ENCODE peak calls at places on chromosomes 6 and 20, in nine cellular contexts. One of them, this sample, is unnamed.

GRCh38 chr6:22320750-22321149 is 23.9 kb upstream of the PRL start:
- DNase-seq in T1000: peak; percentile 72
- DNase-seq in activated naive CD4-positive, alpha-beta T cell treated with anti-CD3 and anti-CD28 coated beads, Interleukin-2, amount 10 ng/mL, durations not matched to agents 7 days and 5 days: no peak
- DNase-seq in endodermal cell: no peak
- DNase-seq in GM20000: no peak
- DNase-seq in left cardiac atrium: no peak
- DNase-seq in fibroblast of pulmonary artery: peak; percentile 67
- DNase-seq in left ventricle myocardium inferior: no peak
- DNase-seq in NCI-H1105: no peak
- DNase-seq in this sample: no peak

GRCh38 chr20:40993794-40994540 is 34.7 kb upstream of the TOP1 start:
- DNase-seq in T1000: no peak
- DNase-seq in activated naive CD4-positive, alpha-beta T cell treated with anti-CD3 and anti-CD28 coated beads, Interleukin-2, amount 10 ng/mL, durations not matched to agents 7 days and 5 days: no peak
- DNase-seq in endodermal cell: no peak
- DNase-seq in GM20000: no peak
- DNase-seq in left cardiac atrium: no peak
- DNase-seq in fibroblast of pulmonary artery: no peak
- DNase-seq in left ventricle myocardium inferior: no peak
- DNase-seq in NCI-H1105: no peak
- DNase-seq in this sample: no peak

GRCh38 chr6:97052152-97052787 is 127.7 kb downstream of the KLHL32 start:
- DNase-seq in T1000: no peak
- DNase-seq in activated naive CD4-positive, alpha-beta T cell treated with anti-CD3 and anti-CD28 coated beads, Interleukin-2, amount 10 ng/mL, durations not matched to agents 7 days and 5 days: no peak
- DNase-seq in endodermal cell: no peak
- DNase-seq in GM20000: no peak
- DNase-seq in left cardiac atrium: no peak
- DNase-seq in fibroblast of pulmonary artery: no peak
- DNase-seq in left ventricle myocardium inferior: no peak
- DNase-seq in NCI-H1105: no peak
- DNase-seq in this sample: no peak

GRCh38 chr6:28424163-28424562 is 19.1 kb downstream of the ZSCAN23 start:
- DNase-seq in T1000: no peak
- DNase-seq in activated naive CD4-positive, alpha-beta T cell treated with anti-CD3 and anti-CD28 coated beads, Interleukin-2, amount 10 ng/mL, durations not matched to agents 7 days and 5 days: no peak
- DNase-seq in endodermal cell: no peak
- DNase-seq in GM20000: no peak
- DNase-seq in left cardiac atrium: no peak
- DNase-seq in fibroblast of pulmonary artery: no peak
- DNase-seq in left ventricle myocardium inferior: no peak
- DNase-seq in NCI-H1105: no peak
- DNase-seq in this sample: no peak

GRCh38 chr6:1802495-1803395 is 193.0 kb downstream of the FOXC1 start:
- DNase-seq in T1000: no peak
- DNase-seq in activated naive CD4-positive, alpha-beta T cell treated with anti-CD3 and anti-CD28 coated beads, Interleukin-2, amount 10 ng/mL, durations not matched to agents 7 days and 5 days: no peak
- DNase-seq in endodermal cell: no peak
- DNase-seq in GM20000: no peak
- DNase-seq in left cardiac atrium: no peak
- DNase-seq in fibroblast of pulmonary artery: no peak
- DNase-seq in left ventricle myocardium inferior: no peak
- DNase-seq in NCI-H1105: no peak
- DNase-seq in this sample: no peak

GRCh38 chr6:35729722-35730121 is 7.1 kb upstream of the ARMC12 start:
- DNase-seq in T1000: no peak
- DNase-seq in activated naive CD4-positive, alpha-beta T cell treated with anti-CD3 and anti-CD28 coated beads, Interleukin-2, amount 10 ng/mL, durations not matched to agents 7 days and 5 days: no peak
- DNase-seq in endodermal cell: no peak
- DNase-seq in GM20000: no peak
- DNase-seq in left cardiac atrium: no peak
- DNase-seq in fibroblast of pulmonary artery: no peak
- DNase-seq in left ventricle myocardium inferior: no peak
- DNase-seq in NCI-H1105: no peak
- DNase-seq in this sample: peak; percentile 69

GRCh38 chr6:79574636-79575035 is 37.4 kb upstream of the LCA5 start:
- DNase-seq in T1000: no peak
- DNase-seq in activated naive CD4-positive, alpha-beta T cell treated with anti-CD3 and anti-CD28 coated beads, Interleukin-2, amount 10 ng/mL, durations not matched to agents 7 days and 5 days: no peak
- DNase-seq in endodermal cell: peak; percentile 66
- DNase-seq in GM20000: no peak
- DNase-seq in left cardiac atrium: no peak
- DNase-seq in fibroblast of pulmonary artery: peak; percentile 65
- DNase-seq in left ventricle myocardium inferior: no peak
- DNase-seq in NCI-H1105: no peak
- DNase-seq in this sample: no peak

GRCh38 chr20:49948178-49948577 is 12.0 kb downstream of the RNF114 start:
- DNase-seq in T1000: no peak
- DNase-seq in activated naive CD4-positive, alpha-beta T cell treated with anti-CD3 and anti-CD28 coated beads, Interleukin-2, amount 10 ng/mL, durations not matched to agents 7 days and 5 days: peak; percentile 0
- DNase-seq in endodermal cell: no peak
- DNase-seq in GM20000: no peak
- DNase-seq in left cardiac atrium: no peak
- DNase-seq in fibroblast of pulmonary artery: no peak
- DNase-seq in left ventricle myocardium inferior: no peak
- DNase-seq in NCI-H1105: no peak
- DNase-seq in this sample: no peak

GRCh38 chr20:36063916-36064660 is 90.5 kb upstream of the EPB41L1 start:
- DNase-seq in T1000: no peak
- DNase-seq in activated naive CD4-positive, alpha-beta T cell treated with anti-CD3 and anti-CD28 coated beads, Interleukin-2, amount 10 ng/mL, durations not matched to agents 7 days and 5 days: no peak
- DNase-seq in endodermal cell: no peak
- DNase-seq in GM20000: no peak
- DNase-seq in left cardiac atrium: no peak
- DNase-seq in fibroblast of pulmonary artery: no peak
- DNase-seq in left ventricle myocardium inferior: no peak
- DNase-seq in NCI-H1105: peak; percentile 74
- DNase-seq in this sample: no peak

GRCh38 chr6:139367810-139368321 is 6.6 kb downstream of the CITED2 start:
- DNase-seq in T1000: no peak
- DNase-seq in activated naive CD4-positive, alpha-beta T cell treated with anti-CD3 and anti-CD28 coated beads, Interleukin-2, amount 10 ng/mL, durations not matched to agents 7 days and 5 days: no peak
- DNase-seq in endodermal cell: peak; percentile 88
- DNase-seq in GM20000: no peak
- DNase-seq in left cardiac atrium: no peak
- DNase-seq in fibroblast of pulmonary artery: peak; percentile 28
- DNase-seq in left ventricle myocardium inferior: no peak
- DNase-seq in NCI-H1105: no peak
- DNase-seq in this sample: no peak

GRCh38 chr20:57469418-57470211 is 55.3 kb downstream of the CTCFL start:
- DNase-seq in T1000: no peak
- DNase-seq in activated naive CD4-positive, alpha-beta T cell treated with anti-CD3 and anti-CD28 coated beads, Interleukin-2, amount 10 ng/mL, durations not matched to agents 7 days and 5 days: no peak
- DNase-seq in endodermal cell: no peak
- DNase-seq in GM20000: no peak
- DNase-seq in left cardiac atrium: no peak
- DNase-seq in fibroblast of pulmonary artery: no peak
- DNase-seq in left ventricle myocardium inferior: peak; percentile 65
- DNase-seq in NCI-H1105: no peak
- DNase-seq in this sample: no peak

GRCh38 chr6:149134531-149134933 is 183.0 kb upstream of the TAB2 start:
- DNase-seq in T1000: no peak
- DNase-seq in activated naive CD4-positive, alpha-beta T cell treated with anti-CD3 and anti-CD28 coated beads, Interleukin-2, amount 10 ng/mL, durations not matched to agents 7 days and 5 days: no peak
- DNase-seq in endodermal cell: no peak
- DNase-seq in GM20000: no peak
- DNase-seq in left cardiac atrium: no peak
- DNase-seq in fibroblast of pulmonary artery: peak; percentile 35
- DNase-seq in left ventricle myocardium inferior: no peak
- DNase-seq in NCI-H1105: no peak
- DNase-seq in this sample: no peak

GRCh38 chr20:25195962-25196700 is 619 bp downstream of the ENTPD6 start:
- DNase-seq in T1000: no peak
- DNase-seq in activated naive CD4-positive, alpha-beta T cell treated with anti-CD3 and anti-CD28 coated beads, Interleukin-2, amount 10 ng/mL, durations not matched to agents 7 days and 5 days: peak; percentile 45
- DNase-seq in endodermal cell: peak; percentile 84
- DNase-seq in GM20000: peak; percentile 44
- DNase-seq in left cardiac atrium: peak; percentile 58
- DNase-seq in fibroblast of pulmonary artery: no peak
- DNase-seq in left ventricle myocardium inferior: no peak
- DNase-seq in NCI-H1105: peak; percentile 28
- DNase-seq in this sample: peak; percentile 87

GRCh38 chr6:137165375-137166246 is 7.8 kb downstream of the IL22RA2 start:
- DNase-seq in T1000: no peak
- DNase-seq in activated naive CD4-positive, alpha-beta T cell treated with anti-CD3 and anti-CD28 coated beads, Interleukin-2, amount 10 ng/mL, durations not matched to agents 7 days and 5 days: peak; percentile 76
- DNase-seq in endodermal cell: no peak
- DNase-seq in GM20000: peak; percentile 32
- DNase-seq in left cardiac atrium: no peak
- DNase-seq in fibroblast of pulmonary artery: no peak
- DNase-seq in left ventricle myocardium inferior: no peak
- DNase-seq in NCI-H1105: no peak
- DNase-seq in this sample: peak; percentile 59

GRCh38 chr20:4091332-4092135 is 76.2 kb upstream of the RNF24 start:
- DNase-seq in T1000: no peak
- DNase-seq in activated naive CD4-positive, alpha-beta T cell treated with anti-CD3 and anti-CD28 coated beads, Interleukin-2, amount 10 ng/mL, durations not matched to agents 7 days and 5 days: peak; percentile 61
- DNase-seq in endodermal cell: peak; percentile 94
- DNase-seq in GM20000: peak; percentile 65
- DNase-seq in left cardiac atrium: peak; percentile 62
- DNase-seq in fibroblast of pulmonary artery: peak; percentile 80
- DNase-seq in left ventricle myocardium inferior: peak; percentile 63
- DNase-seq in NCI-H1105: no peak
- DNase-seq in this sample: peak; percentile 66

GRCh38 chr6:126040826-126041225 is 54.5 kb downstream of the TRMT11 start:
- DNase-seq in T1000: no peak
- DNase-seq in activated naive CD4-positive, alpha-beta T cell treated with anti-CD3 and anti-CD28 coated beads, Interleukin-2, amount 10 ng/mL, durations not matched to agents 7 days and 5 days: no peak
- DNase-seq in endodermal cell: no peak
- DNase-seq in GM20000: no peak
- DNase-seq in left cardiac atrium: peak; percentile 40
- DNase-seq in fibroblast of pulmonary artery: peak; percentile 76
- DNase-seq in left ventricle myocardium inferior: no peak
- DNase-seq in NCI-H1105: no peak
- DNase-seq in this sample: peak; percentile 58

GRCh38 chr6:89843070-89843469 is 13.4 kb downstream of the CASP8AP2 start:
- DNase-seq in T1000: no peak
- DNase-seq in activated naive CD4-positive, alpha-beta T cell treated with anti-CD3 and anti-CD28 coated beads, Interleukin-2, amount 10 ng/mL, durations not matched to agents 7 days and 5 days: no peak
- DNase-seq in endodermal cell: no peak
- DNase-seq in GM20000: no peak
- DNase-seq in left cardiac atrium: no peak
- DNase-seq in fibroblast of pulmonary artery: peak; percentile 17
- DNase-seq in left ventricle myocardium inferior: no peak
- DNase-seq in NCI-H1105: no peak
- DNase-seq in this sample: no peak

GRCh38 chr20:32539063-32539816 is 45.9 kb downstream of the NOL4L start:
- DNase-seq in T1000: no peak
- DNase-seq in activated naive CD4-positive, alpha-beta T cell treated with anti-CD3 and anti-CD28 coated beads, Interleukin-2, amount 10 ng/mL, durations not matched to agents 7 days and 5 days: peak; percentile 60
- DNase-seq in endodermal cell: no peak
- DNase-seq in GM20000: no peak
- DNase-seq in left cardiac atrium: no peak
- DNase-seq in fibroblast of pulmonary artery: no peak
- DNase-seq in left ventricle myocardium inferior: no peak
- DNase-seq in NCI-H1105: no peak
- DNase-seq in this sample: peak; percentile 25

GRCh38 chr6:100998111-100998510 is 117.0 kb upstream of the ASCC3 start:
- DNase-seq in T1000: no peak
- DNase-seq in activated naive CD4-positive, alpha-beta T cell treated with anti-CD3 and anti-CD28 coated beads, Interleukin-2, amount 10 ng/mL, durations not matched to agents 7 days and 5 days: no peak
- DNase-seq in endodermal cell: no peak
- DNase-seq in GM20000: no peak
- DNase-seq in left cardiac atrium: no peak
- DNase-seq in fibroblast of pulmonary artery: peak; percentile 20
- DNase-seq in left ventricle myocardium inferior: no peak
- DNase-seq in NCI-H1105: no peak
- DNase-seq in this sample: no peak